ENCODE peak calls at places on chromosomes 3 and 15, in five cellular contexts. L is upper lobe of right lung; O is transverse colon; S is right lobe of liver; V is CD4-positive, CD25-positive, alpha-beta regulatory T cell. J is an unnamed sample.
A peak's percentile ranks its signal among the peaks of the same experiment; 100 is the strongest.

GRCh38 chr15:27039163-27039562 is 68.2 kb downstream of the GABRG3 start:
- DNase-seq in L (no peak), V (no peak), S (no peak), O (no peak), J (peak; percentile 32)

GRCh38 chr3:66107855-66108254 is 69.1 kb upstream of the MAGI1 start:
- DNase-seq in S (no peak), L (no peak), O (no peak), V (no peak), J (no peak)

GRCh38 chr3:144760831-144761230 is 789.2 kb downstream of the DIPK2A start:
- DNase-seq in V (no peak), O (no peak), L (no peak), S (no peak), J (no peak)

GRCh38 chr15:67165653-67166260 is 88.7 kb downstream of the AAGAB start:
- DNase-seq in V (no peak), S (no peak), O (no peak), L (no peak), J (peak; percentile 53)

GRCh38 chr15:67981848-67982247 is 72.3 kb upstream of the PIAS1 start:
- DNase-seq in V (no peak), L (no peak), O (no peak), S (no peak), J (no peak)

GRCh38 chr15:33565099-33565498 is 254.3 kb downstream of the RYR3 start:
- DNase-seq in V (no peak), S (no peak), O (no peak), L (no peak), J (no peak)

GRCh38 chr3:14688525-14688924 is 13.6 kb downstream of the C3orf20 start:
- DNase-seq in O (no peak), L (no peak), S (no peak), V (no peak), J (no peak)

GRCh38 chr3:24119321-24119751 is 174.2 kb downstream of the NR1D2 start:
- DNase-seq in O (no peak), S (no peak), L (no peak), V (no peak), J (no peak)

GRCh38 chr15:101530224-101530958 is 40.9 kb upstream of the PCSK6 start:
- DNase-seq in S (no peak), L (no peak), V (no peak), O (peak; percentile 27), J (no peak)

GRCh38 chr15:60003243-60004018 is 680 bp upstream of the FOXB1 start:
- DNase-seq in L (no peak), O (no peak), S (no peak), V (peak; percentile 35), J (no peak)

GRCh38 chr3:41701196-41701698 is 260.7 kb downstream of the ULK4 start:
- DNase-seq in L (no peak), V (no peak), O (no peak), S (no peak), J (no peak)

GRCh38 chr3:77825045-77825827 is 785.3 kb downstream of the ROBO2 start:
- DNase-seq in L (peak; percentile 78), O (peak; percentile 21), V (no peak), S (no peak), J (peak; percentile 92)

GRCh38 chr3:168624195-168624594 is 528.5 kb upstream of the GOLIM4 start:
- DNase-seq in O (no peak), V (no peak), L (no peak), S (no peak), J (no peak)

GRCh38 chr3:151933224-151933858 is 59.9 kb downstream of the SUCNR1 start:
- DNase-seq in L (no peak), S (no peak), V (no peak), O (no peak), J (no peak)

GRCh38 chr15:57259511-57260143 is 116.7 kb upstream of the CGNL1 start:
- DNase-seq in V (no peak), S (no peak), O (peak; percentile 29), L (no peak), J (no peak)

GRCh38 chr15:89768071-89768500 is 8.0 kb upstream of the MESP2 start:
- DNase-seq in V (no peak), O (peak; percentile 46), S (no peak), L (no peak), J (peak; percentile 76)

GRCh38 chr15:69154684-69155083 is 5.8 kb upstream of the GLCE start:
- DNase-seq in L (no peak), V (no peak), O (no peak), S (no peak), J (no peak)

GRCh38 chr3:112425858-112426750 is 73.2 kb downstream of the BTLA start:
- DNase-seq in O (no peak), S (no peak), V (no peak), L (no peak), J (no peak)

GRCh38 chr3:100401674-100402036 is 316 bp downstream of the LNP1 start:
- DNase-seq in V (no peak), L (peak; percentile 66), S (peak; percentile 28), O (peak; percentile 29), J (peak; percentile 78)

GRCh38 chr15:83205725-83206324 is 1.8 kb downstream of the HDGFL3 start:
- DNase-seq in S (no peak), V (no peak), O (no peak), L (no peak), J (no peak)

GRCh38 chr3:120550546-120550945 is 45.6 kb upstream of the NDUFB4 start:
- DNase-seq in V (no peak), S (no peak), O (no peak), L (no peak), J (no peak)

GRCh38 chr3:197010556-197011351 is 18.9 kb downstream of the MELTF start:
- DNase-seq in O (no peak), S (no peak), V (no peak), L (no peak), J (peak; percentile 45)

GRCh38 chr3:190174471-190174870 is 53.8 kb upstream of the P3H2 start:
- DNase-seq in S (no peak), V (no peak), L (no peak), O (no peak), J (no peak)

GRCh38 chr3:23856286-23856685 is 50.5 kb downstream of the UBE2E1 start:
- DNase-seq in O (no peak), L (no peak), S (no peak), V (no peak), J (no peak)

GRCh38 chr3:88936837-88937236 is 170.6 kb upstream of the EPHA3 start:
- DNase-seq in O (no peak), L (no peak), V (no peak), S (no peak), J (no peak)

GRCh38 chr3:45964139-45964538 is 20.9 kb downstream of the CXCR6 start:
- DNase-seq in L (no peak), S (no peak), V (peak; percentile 74), O (no peak), J (no peak)

GRCh38 chr3:113157408-113157980 is 53.9 kb upstream of the BOC start:
- DNase-seq in V (no peak), L (no peak), S (no peak), O (no peak), J (no peak)

GRCh38 chr15:73273181-73274002 is 95.4 kb downstream of the HCN4 start:
- DNase-seq in V (peak; percentile 59), O (peak; percentile 39), S (peak; percentile 24), L (no peak), J (no peak)

GRCh38 chr3:117788499-117788898 is 1078.9 kb downstream of the TUSC7 start:
- DNase-seq in O (no peak), S (no peak), L (no peak), V (no peak), J (no peak)

GRCh38 chr15:75200391-75200764 is 1.3 kb upstream of the C15orf39 start:
- DNase-seq in L (no peak), S (no peak), O (no peak), V (no peak), J (no peak)

GRCh38 chr15:75198560-75199346 is 2.9 kb upstream of the C15orf39 start:
- DNase-seq in L (no peak), S (no peak), V (peak; percentile 79), O (peak; percentile 52), J (no peak)

GRCh38 chr15:75200765-75201608 is 695 bp upstream of the C15orf39 start:
- DNase-seq in V (peak; percentile 75), L (peak; percentile 89), O (peak; percentile 86), S (peak; percentile 49), J (peak; percentile 91)

GRCh38 chr15:75201609-75202250 is at the start of gene C15orf39:
- DNase-seq in L (peak; percentile 90), V (peak; percentile 81), O (peak; percentile 78), S (peak; percentile 83), J (peak; percentile 92)

GRCh38 chr15:75199347-75199976 is 2.2 kb upstream of the C15orf39 start:
- DNase-seq in S (no peak), O (no peak), V (peak; percentile 60), L (no peak), J (no peak)
- H3K4me1 ChIP-seq in S (no peaks in the 10 kb centered on the region), O (peaks cover 52% of the 10 kb centered on the region), V (peaks cover 36% of the 10 kb centered on the region), L (peaks cover 23% of the 10 kb centered on the region), J (peaks cover 28% of the 10 kb centered on the region)

GRCh38 chr15:50182233-50183013 is 427 bp downstream of the SLC27A2 start:
- DNase-seq in L (peak; percentile 69), O (peak; percentile 19), S (peak; percentile 43), V (peak; percentile 57), J (peak; percentile 81)
- H3K4me1 ChIP-seq in L (peaks cover 5% of the 10 kb centered on the region), O (peaks cover 29% of the 10 kb centered on the region), S (no peaks in the 10 kb centered on the region), V (peaks cover 9% of the 10 kb centered on the region), J (peaks cover 3% of the 10 kb centered on the region)

DNA sequence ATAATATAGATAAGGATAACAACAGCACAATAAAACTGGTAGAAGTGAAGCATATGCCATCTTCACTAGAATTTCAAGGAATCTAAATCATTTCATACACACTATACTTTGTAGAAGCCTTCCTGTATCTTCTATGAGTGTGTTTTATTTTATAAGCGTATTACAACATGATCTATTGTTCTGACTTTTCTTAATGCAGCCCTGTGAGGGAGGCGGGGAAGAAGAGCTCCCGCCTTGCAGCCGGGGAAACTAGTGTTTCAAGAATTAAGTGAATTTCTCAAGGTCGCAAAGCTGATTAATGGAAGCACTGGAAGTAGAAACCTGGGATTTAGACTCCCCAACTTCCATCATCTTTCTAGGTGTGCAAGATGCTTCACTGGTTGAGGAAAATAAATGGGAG is 33.0 kb downstream of the VGLL4 start:
- DNase-seq in S (no peak), V (no peak), O (no peak), L (no peak), J (no peak)
- H3K4me1 ChIP-seq in S (no peaks in the 10 kb centered on the region), V (no peaks in the 10 kb centered on the region), O (peaks cover 55% of the 10 kb centered on the region), L (peaks cover 50% of the 10 kb centered on the region), J (peaks cover 4% of the 10 kb centered on the region)

GRCh38 chr3:10290476-10291138 is 2.1 kb downstream of the GHRL start:
- DNase-seq in S (no peak), O (no peak), V (no peak), L (peak; percentile 46), J (no peak)

GRCh38 chr3:10287936-10288574 is 4.7 kb downstream of the GHRL start:
- DNase-seq in L (no peak), V (no peak), O (no peak), S (no peak), J (no peak)

GRCh38 chr3:10288575-10288960 is 4.2 kb downstream of the GHRL start:
- DNase-seq in O (no peak), L (peak; percentile 40), S (no peak), V (no peak), J (no peak)

GRCh38 chr3:10289785-10290355 is 2.9 kb downstream of the GHRL start:
- DNase-seq in S (no peak), O (no peak), L (peak; percentile 51), V (no peak), J (no peak)

DNA sequence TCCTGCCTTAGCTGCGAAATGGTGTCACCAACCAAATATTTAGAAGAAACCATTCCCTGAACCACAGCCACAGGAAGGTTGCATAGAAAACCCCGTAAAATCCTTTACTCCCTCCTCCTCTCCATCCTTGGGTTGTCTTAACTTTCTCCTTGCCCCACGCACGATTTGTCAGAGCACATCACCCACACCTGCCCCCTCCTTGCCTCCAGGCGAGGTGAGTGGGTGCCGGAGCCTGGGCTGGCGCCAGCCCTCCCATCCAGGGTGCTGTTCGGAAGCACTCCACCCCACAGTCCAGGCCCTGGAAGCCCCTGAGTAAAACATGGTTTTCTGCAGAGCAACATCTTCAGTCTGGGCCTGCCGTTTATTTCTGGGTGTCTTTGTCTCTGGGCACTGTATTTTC is 3.7 kb downstream of the GHRL start:
- DNase-seq in V (no peak), S (no peak), L (peak; percentile 44), O (no peak), J (no peak)
- H3K4me1 ChIP-seq in V (peaks cover 12% of the 10 kb centered on the region), S (no peaks in the 10 kb centered on the region), L (no peaks in the 10 kb centered on the region), O (no peaks in the 10 kb centered on the region), J (no peaks in the 10 kb centered on the region)

J was measured in kidney.